ENCODE peak calls at places on chromosomes 11 and 22, in seven cellular contexts. W is A549, O is fibroblast of lung, P is HCT116, B is heart left ventricle, L is tibial nerve, S is left ventricle myocardium inferior. C is an unnamed sample.
A peak's percentile ranks its signal among the peaks of the same experiment; 100 is the strongest.

GRCh38 chr11:125079151-125079877 is 16.2 kb downstream of the SLC37A2 start:
- DNase-seq in P (no peak), L (no peak), O (no peak), S (no peak), B (no peak), W (no peak), C (no peak)

GRCh38 chr11:45859661-45860140 is 12.4 kb downstream of the CRY2 start:
- DNase-seq in O (peak; percentile 99), W (no peak), P (no peak), S (peak; percentile 92), L (peak; percentile 83), B (peak; percentile 94), C (peak; percentile 46)

GRCh38 chr11:115256326-115257197 is 247.7 kb downstream of the CADM1 start:
- DNase-seq in B (no peak), O (no peak), W (no peak), P (no peak), S (no peak), L (no peak), C (no peak)

GRCh38 chr11:75052457-75052856 is 44.2 kb downstream of the OR2AT4 start:
- DNase-seq in W (no peak), P (no peak), S (no peak), O (no peak), B (no peak), L (no peak), C (no peak)

GRCh38 chr11:12598330-12599256 is 75.6 kb upstream of the TEAD1 start:
- DNase-seq in W (no peak), B (no peak), O (peak; percentile 64), P (no peak), S (no peak), L (no peak), C (peak; percentile 60)

GRCh38 chr22:20391222-20391621 is 2.7 kb upstream of the ZNF74 start:
- DNase-seq in B (no peak), O (no peak), P (no peak), L (no peak), S (no peak), W (no peak), C (no peak)

GRCh38 chr11:46220313-46220712 is 57.1 kb upstream of the CREB3L1 start:
- DNase-seq in L (no peak), B (no peak), W (no peak), O (no peak), S (no peak), P (no peak), C (no peak)

GRCh38 chr11:119026970-119027369 is 3.7 kb downstream of the SLC37A4 start:
- DNase-seq in L (no peak), B (no peak), S (no peak), O (no peak), P (no peak), W (no peak), C (no peak)

GRCh38 chr11:65416341-65417185 is 6.0 kb upstream of the NEAT1 start:
- DNase-seq in P (peak; percentile 54), O (peak; percentile 74), W (peak; percentile 84), S (peak; percentile 94), L (peak; percentile 89), B (peak; percentile 93), C (peak; percentile 68)

GRCh38 chr11:45146072-45147016 is at the start of gene PRDM11:
- DNase-seq in O (peak; percentile 75), S (no peak), W (peak; percentile 68), P (peak; percentile 18), B (peak; percentile 66), L (no peak), C (peak; percentile 70)

GRCh38 chr22:24432059-24432853 is 4.9 kb downstream of the ADORA2A start:
- DNase-seq in W (no peak), L (peak; percentile 45), B (peak; percentile 85), P (no peak), O (peak; percentile 37), S (peak; percentile 81), C (peak; percentile 44)

GRCh38 chr11:36451045-36451444 is 59.0 kb downstream of the TRAF6 start:
- DNase-seq in L (no peak), S (no peak), W (no peak), B (no peak), P (no peak), O (no peak), C (no peak)

GRCh38 chr11:36449566-36450390 is 60.3 kb downstream of the TRAF6 start:
- DNase-seq in B (no peak), O (peak; percentile 25), L (no peak), S (no peak), P (no peak), W (no peak), C (no peak)

GRCh38 chr11:36451681-36452080 is 58.4 kb downstream of the TRAF6 start:
- DNase-seq in B (no peak), O (no peak), S (no peak), W (no peak), L (no peak), P (no peak), C (no peak)

GRCh38 chr11:36452231-36452630 is 57.8 kb downstream of the TRAF6 start:
- DNase-seq in L (no peak), W (no peak), B (no peak), P (no peak), O (peak; percentile 76), S (no peak), C (peak; percentile 19)

GRCh38 chr11:36450391-36450714 is 59.7 kb downstream of the TRAF6 start:
- DNase-seq in W (no peak), S (no peak), L (no peak), P (no peak), O (no peak), B (no peak), C (no peak)
- H3K27ac ChIP-seq in W (no peak overlapping the region), S (peak overlapping the region; percentile 3), L (no peak overlapping the region), P (no peak overlapping the region), O (no peak overlapping the region), B (peak overlapping the region; percentile 10), C (no peak overlapping the region)

GRCh38 chr11:34839969-34840368 is 76.2 kb downstream of the APIP start:
- DNase-seq in O (no peak), P (no peak), L (no peak), S (no peak), B (no peak), W (no peak), C (no peak)

GRCh38 chr11:34833602-34834001 is 82.6 kb downstream of the APIP start:
- DNase-seq in O (no peak), B (no peak), P (no peak), S (no peak), W (no peak), L (no peak), C (no peak)

GRCh38 chr11:34840736-34841386 is 75.3 kb downstream of the APIP start:
- DNase-seq in S (no peak), W (peak; percentile 59), O (no peak), P (peak; percentile 62), B (no peak), L (no peak), C (peak; percentile 25)

GRCh38 chr11:34837246-34837856 is 78.8 kb downstream of the APIP start:
- DNase-seq in O (no peak), P (no peak), B (no peak), S (no peak), W (peak; percentile 16), L (no peak), C (no peak)
- TF ChIP-seq CTCF in O (no peak), P (peak; percentile 24), B (no peak), S (no peak), W (no peak), L (no peak), C (no peak)

GRCh38 chr11:107018902-107019493 is 722 bp upstream of the GUCY1A2 start:
- DNase-seq in P (no peak), L (peak; percentile 13), B (peak; percentile 58), O (peak; percentile 75), W (peak; percentile 32), S (peak; percentile 50), C (peak; percentile 53)

GRCh38 chr11:107014871-107015270 is 3.4 kb downstream of the GUCY1A2 start:
- DNase-seq in L (no peak), S (no peak), P (no peak), W (no peak), O (peak; percentile 33), B (no peak), C (no peak)

GRCh38 chr11:107018274-107018901 is at the start of gene GUCY1A2:
- DNase-seq in O (peak; percentile 12), W (peak; percentile 6), P (no peak), S (peak; percentile 27), L (no peak), B (peak; percentile 31), C (no peak)

GRCh38 chr11:107017433-107018227 is 646 bp downstream of the GUCY1A2 start:
- DNase-seq in L (peak; percentile 13), S (peak; percentile 45), P (no peak), B (peak; percentile 47), W (peak; percentile 35), O (peak; percentile 44), C (no peak)

GRCh38 chr11:107017104-107017432 is 1.2 kb downstream of the GUCY1A2 start:
- DNase-seq in O (no peak), S (no peak), W (no peak), P (no peak), L (no peak), B (peak; percentile 33), C (no peak)
- H3K4me3 ChIP-seq in O (peak overlapping the region; percentile 51), S (peak overlapping the region; percentile 67), W (peak overlapping the region; percentile 62), P (no peak overlapping the region), L (no peak overlapping the region), B (peak overlapping the region; percentile 51), C (no peak overlapping the region)

DNA sequence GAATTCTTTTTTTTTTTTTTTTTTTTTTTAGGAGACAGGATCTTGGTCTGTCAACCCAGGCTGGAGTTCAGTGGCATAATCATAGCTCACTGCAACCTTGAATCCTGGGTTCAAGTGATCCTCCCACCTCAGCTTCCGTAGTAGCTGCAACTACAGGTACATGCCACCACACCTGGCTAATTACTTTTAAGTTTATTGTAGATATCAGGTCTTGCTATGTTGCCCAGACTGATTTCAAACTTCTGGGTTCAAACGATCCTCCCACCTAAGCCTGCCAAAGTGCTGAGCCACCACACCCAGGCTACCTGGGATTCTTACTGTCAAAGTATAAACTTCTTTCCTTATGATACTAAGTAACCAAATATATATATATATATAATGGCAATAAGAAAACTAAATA is 50.9 kb upstream of the CHRNA10 start:
- DNase-seq in W (no peak), O (no peak), B (no peak), P (no peak), L (no peak), S (no peak), C (no peak)
- H3K27ac ChIP-seq in W (peak overlapping the region; percentile 50), O (peak overlapping the region; percentile 76), B (no peak overlapping the region), P (no peak overlapping the region), L (no peak overlapping the region), S (no peak overlapping the region), C (no peak overlapping the region)